ENCODE peak calls at places on chromosomes 6 and 20, in eight cellular contexts. O, X, Z, I, T, V, R and Y are unnamed samples.

GRCh38 chr6:144401736-144402733 is 116.9 kb downstream of the UTRN start:
- DNase-seq in X (no peak), Z (no peak), R (no peak), V (no peak), I (no peak), T (no peak), O (no peak), Y (no peak)

GRCh38 chr20:61808497-61808896 is 257.2 kb downstream of the TAF4 start:
- DNase-seq in O (no peak), T (no peak), R (no peak), Z (no peak), V (no peak), I (no peak), X (no peak), Y (no peak)

GRCh38 chr6:150687508-150687907 is 87.8 kb downstream of the PLEKHG1 start:
- DNase-seq in Z (no peak), V (peak), X (no peak), R (no peak), T (peak), I (peak), O (no peak), Y (peak)

GRCh38 chr20:19024296-19025035 is 188.0 kb upstream of the SLC24A3 start:
- DNase-seq in T (no peak), I (no peak), Z (no peak), O (no peak), V (no peak), R (no peak), X (no peak), Y (no peak)

GRCh38 chr6:134429861-134430380 is 112.0 kb upstream of the SGK1 start:
- DNase-seq in X (no peak), O (no peak), Z (no peak), R (no peak), T (no peak), V (no peak), I (no peak), Y (no peak)

GRCh38 chr6:98777762-98778161 is 56.6 kb upstream of the POU3F2 start:
- DNase-seq in R (no peak), T (no peak), O (no peak), V (no peak), X (no peak), Z (no peak), I (no peak), Y (no peak)

GRCh38 chr6:81969011-81969410 is 216.5 kb upstream of the TENT5A start:
- DNase-seq in R (no peak), V (no peak), X (no peak), T (no peak), I (no peak), Z (no peak), O (no peak), Y (no peak)

GRCh38 chr6:157304840-157305675 is 18.3 kb downstream of the TMEM242 start:
- DNase-seq in X (no peak), O (peak), T (no peak), R (no peak), Z (peak), V (peak), I (no peak), Y (peak)

GRCh38 chr6:119186490-119186889 is 108.0 kb upstream of the FAM184A start:
- DNase-seq in V (no peak), I (no peak), T (no peak), O (no peak), Z (no peak), X (no peak), R (no peak), Y (no peak)

GRCh38 chr6:113031591-113031990 is 684.5 kb downstream of the RFPL4B start:
- DNase-seq in O (no peak), T (no peak), I (no peak), R (no peak), X (no peak), Z (no peak), V (no peak), Y (no peak)

GRCh38 chr20:5784735-5785134 is 34.5 kb downstream of the SHLD1 start:
- DNase-seq in X (no peak), I (no peak), Z (no peak), V (no peak), O (no peak), R (no peak), T (no peak), Y (no peak)

GRCh38 chr6:117494283-117494682 is 11.8 kb downstream of the DCBLD1 start:
- DNase-seq in O (peak), V (no peak), T (no peak), X (no peak), Z (no peak), R (no peak), I (no peak), Y (no peak)

GRCh38 chr6:106446287-106446885 is 85.9 kb downstream of the CRYBG1 start:
- DNase-seq in I (no peak), O (no peak), R (no peak), Z (peak), T (no peak), X (no peak), V (no peak), Y (no peak)

GRCh38 chr20:11094196-11094595 is 420.4 kb upstream of the JAG1 start:
- DNase-seq in Z (no peak), T (no peak), O (no peak), I (no peak), V (no peak), R (no peak), X (no peak), Y (no peak)

GRCh38 chr6:161029195-161029809 is 37.7 kb downstream of the MAP3K4 start:
- DNase-seq in O (peak), V (no peak), I (peak), T (no peak), R (no peak), Z (peak), X (no peak), Y (no peak)

GRCh38 chr6:111069722-111070406 is 17.4 kb upstream of the SLC16A10 start:
- DNase-seq in X (no peak), V (no peak), T (no peak), R (no peak), I (no peak), O (no peak), Z (no peak), Y (no peak)

GRCh38 chr6:161890133-161890833 is 616.4 kb upstream of the AGPAT4 start:
- DNase-seq in V (no peak), X (no peak), I (no peak), Z (no peak), T (no peak), O (no peak), R (no peak), Y (no peak)

GRCh38 chr6:130559166-130559565 is 193.3 kb downstream of the TMEM200A start:
- DNase-seq in Z (no peak), X (no peak), I (no peak), T (no peak), O (no peak), R (no peak), V (no peak), Y (no peak)

GRCh38 chr20:35260426-35260825 is 17.5 kb downstream of the MMP24OS start:
- DNase-seq in I (no peak), T (no peak), O (no peak), X (no peak), V (no peak), Z (no peak), R (no peak), Y (no peak)

GRCh38 chr6:52577778-52578473 is 1.1 kb upstream of the TRAM2 start:
- DNase-seq in V (no peak), Z (no peak), T (no peak), O (no peak), I (no peak), R (no peak), X (no peak), Y (no peak)

GRCh38 chr20:37392441-37393195 is 46.7 kb downstream of the SRC start:
- DNase-seq in T (no peak), V (peak), I (no peak), Z (no peak), X (peak), O (no peak), R (no peak), Y (no peak)

GRCh38 chr6:165231581-165232276 is 77.7 kb downstream of the C6orf118 start:
- DNase-seq in T (peak), O (peak), V (no peak), I (no peak), X (peak), R (no peak), Z (no peak), Y (no peak)

GRCh38 chr6:156406688-156407087 is 370.5 kb upstream of the ARID1B start:
- DNase-seq in T (no peak), I (no peak), Z (no peak), R (no peak), V (no peak), X (no peak), O (no peak), Y (no peak)

GRCh38 chr6:46099952-46100351 is 29.8 kb upstream of the ENPP4 start:
- DNase-seq in Z (no peak), R (no peak), T (no peak), O (no peak), I (no peak), X (no peak), V (no peak), Y (no peak)

GRCh38 chr6:46097381-46097780 is 32.4 kb upstream of the ENPP4 start:
- DNase-seq in X (no peak), R (no peak), T (no peak), Z (no peak), I (no peak), O (no peak), V (no peak), Y (no peak)

GRCh38 chr6:46102123-46102522 is 27.7 kb upstream of the ENPP4 start:
- DNase-seq in O (no peak), V (no peak), T (no peak), R (no peak), I (no peak), X (no peak), Z (no peak), Y (no peak)

GRCh38 chr6:46095251-46095650 is 34.5 kb upstream of the ENPP4 start:
- DNase-seq in R (no peak), X (no peak), V (no peak), Z (no peak), I (no peak), T (no peak), O (no peak), Y (no peak)

GRCh38 chr6:46098678-46099077 is 31.1 kb upstream of the ENPP4 start:
- DNase-seq in O (no peak), Z (no peak), R (no peak), T (peak), X (no peak), V (peak), I (no peak), Y (no peak)
- H3K27ac ChIP-seq in O (no peak), Z (no peak), R (no peak), T (no peak), X (no peak), V (no peak), I (no peak), Y (no peak)

DNA sequence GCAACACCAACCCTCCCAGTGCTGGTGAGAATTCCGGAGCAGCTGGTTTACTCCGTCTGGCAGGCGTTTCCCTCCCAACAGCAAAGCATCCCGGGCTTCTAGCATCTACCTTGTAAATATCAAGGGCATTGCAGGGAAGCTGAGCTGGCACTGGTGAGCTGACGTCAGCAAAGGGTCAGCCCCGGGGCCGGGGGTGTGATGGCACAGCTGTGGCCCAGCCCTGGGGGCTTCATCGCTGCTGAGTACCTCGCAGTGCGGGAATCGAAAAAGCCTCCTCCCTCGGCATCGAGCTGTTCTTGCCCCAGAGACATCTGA is 16.9 kb upstream of the CHRNA4 start:
- DNase-seq in X (no peak), I (no peak), T (no peak), O (no peak), V (no peak), R (no peak), Z (no peak), Y (no peak)
- H3K4me3 ChIP-seq in X (no peak), I (no peak), T (no peak), O (no peak), V (no peak), R (no peak), Z (no peak), Y (no peak)

GRCh38 chr20:49561256-49561655 is 6.7 kb downstream of the PTGIS start:
- DNase-seq in X (no peak), O (no peak), R (no peak), Z (no peak), I (peak), V (no peak), T (no peak), Y (no peak)
- H3K27ac ChIP-seq in X (no peak), O (no peak), R (no peak), Z (no peak), I (peak), V (no peak), T (no peak), Y (peak)

DNA sequence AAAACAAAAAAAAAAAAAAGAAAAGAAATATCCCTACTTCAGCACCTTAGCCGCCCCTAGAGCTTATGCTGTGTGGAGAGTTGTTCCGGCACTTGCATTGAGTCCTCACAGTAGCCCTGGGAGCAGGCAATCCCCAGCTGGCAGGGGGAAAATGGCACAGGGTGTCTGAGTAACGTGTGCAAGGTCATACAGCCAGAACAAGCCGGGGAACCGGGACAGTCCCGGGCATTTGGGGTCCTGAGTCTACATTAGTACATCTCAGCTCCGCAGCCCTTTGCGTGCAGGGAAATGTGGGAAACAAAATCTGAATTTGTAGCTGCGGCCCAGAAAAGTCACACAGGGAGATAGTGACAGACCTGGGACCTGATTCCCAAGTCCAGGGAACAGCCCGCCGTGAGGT is 3.4 kb downstream of the BAK1 start:
- DNase-seq in I (no peak), Z (no peak), T (no peak), V (no peak), R (no peak), X (no peak), O (no peak), Y (no peak)
- H3K4me3 ChIP-seq in I (no peak), Z (no peak), T (no peak), V (no peak), R (no peak), X (no peak), O (no peak), Y (no peak)

DNA sequence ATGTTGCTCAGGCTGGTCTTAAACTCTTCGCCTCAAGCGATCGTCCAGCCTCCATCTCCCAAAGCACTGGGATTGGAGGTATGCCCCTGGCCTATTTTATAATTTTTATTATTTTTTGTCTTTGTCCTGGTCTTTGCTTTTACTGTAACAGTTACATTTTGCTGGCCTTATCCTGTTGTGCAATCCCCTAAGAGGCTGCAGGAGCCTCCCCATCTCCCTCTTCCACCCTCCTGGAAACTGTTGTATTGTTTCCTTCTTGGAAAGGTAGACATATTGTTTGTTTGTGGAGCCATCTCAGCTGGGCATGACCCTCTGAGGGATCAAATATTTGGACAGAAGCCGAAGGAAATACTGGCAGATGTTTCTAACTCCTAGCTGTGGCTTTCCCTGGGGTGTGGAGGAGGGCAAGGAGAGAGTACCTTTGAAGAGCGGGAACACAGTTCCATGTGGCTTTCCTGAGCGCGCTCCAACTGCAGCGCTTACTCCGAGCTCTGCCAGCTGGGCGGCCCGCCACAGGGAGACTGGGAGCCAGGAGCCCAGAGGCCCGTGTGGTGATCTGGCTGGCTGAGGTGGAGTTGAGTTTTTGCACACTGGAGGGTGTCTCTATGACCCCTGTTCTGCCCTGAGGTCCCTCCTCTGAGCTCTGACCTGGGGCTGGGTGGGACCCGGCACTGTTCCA is 4.9 kb downstream of the MAPK13 start:
- DNase-seq in X (no peak), Z (no peak), O (no peak), V (no peak), T (no peak), R (no peak), I (no peak), Y (no peak)
- H3K27ac ChIP-seq in X (no peak), Z (no peak), O (no peak), V (no peak), T (no peak), R (no peak), I (no peak), Y (no peak)

GRCh38 chr20:2470051-2470431 is 548 bp downstream of the SNRPB start:
- DNase-seq in V (peak), O (peak), R (peak), T (peak), I (peak), X (peak), Z (peak), Y (peak)

GRCh38 chr20:2465100-2465499 is 5.5 kb downstream of the SNRPB start:
- DNase-seq in X (no peak), O (no peak), V (no peak), R (no peak), T (no peak), Z (no peak), I (no peak), Y (no peak)

GRCh38 chr20:2468581-2469407 is 1.8 kb downstream of the SNRPB start:
- DNase-seq in X (no peak), R (no peak), V (no peak), I (no peak), Z (peak), O (no peak), T (no peak), Y (no peak)

GRCh38 chr20:2470432-2471193 is at the start of gene SNRPB:
- DNase-seq in O (peak), X (peak), I (peak), V (peak), R (peak), T (peak), Z (peak), Y (peak)

DNA sequence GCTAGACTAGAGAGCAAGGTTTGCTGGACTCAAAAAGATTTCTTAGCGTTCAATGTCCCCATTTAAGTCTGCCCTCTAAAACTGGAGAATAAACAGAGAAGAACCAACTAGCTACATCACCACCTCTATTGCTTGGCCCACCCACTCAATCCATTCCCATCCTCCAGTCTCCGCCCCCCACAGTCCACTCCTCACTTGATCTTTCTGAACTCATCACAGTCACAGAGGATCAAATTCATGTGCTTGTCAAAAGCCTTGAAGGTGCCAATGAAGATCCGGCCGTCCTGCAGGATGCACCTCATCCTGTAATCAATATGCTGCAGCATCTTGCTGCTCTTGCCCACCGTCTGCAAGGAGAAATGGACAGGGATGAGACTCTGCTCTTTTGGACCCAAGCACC is 3.2 kb downstream of the SNRPB start:
- DNase-seq in R (no peak), O (no peak), V (no peak), T (no peak), X (no peak), I (no peak), Z (no peak), Y (no peak)
- H3K4me3 ChIP-seq in R (no peak), O (no peak), V (no peak), T (no peak), X (no peak), I (no peak), Z (no peak), Y (no peak)

DNA sequence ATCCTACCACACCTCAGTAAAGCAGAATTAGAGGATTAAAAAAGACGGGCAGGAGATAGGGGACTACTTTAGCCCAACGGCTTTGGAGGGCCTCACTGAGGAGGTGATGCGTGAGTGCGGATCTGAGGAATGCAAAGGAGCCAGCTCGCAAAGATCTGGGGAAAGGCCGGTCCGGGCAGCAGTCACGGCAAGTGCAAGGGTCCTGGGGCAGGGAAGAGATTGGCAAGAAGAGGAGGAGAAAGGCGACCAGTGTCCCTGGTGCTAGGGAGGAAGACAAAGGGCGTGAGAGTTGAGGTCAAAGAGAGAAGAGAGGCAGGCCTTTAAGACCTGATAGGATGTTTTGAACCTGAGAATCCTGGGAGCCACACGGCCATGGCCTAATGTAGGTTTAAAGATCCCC is 86.8 kb downstream of the KCNB1 start:
- DNase-seq in X (peak), Z (no peak), R (no peak), T (no peak), V (no peak), I (no peak), O (no peak), Y (no peak)
- H3K27ac ChIP-seq in X (peak), Z (no peak), R (no peak), T (peak), V (no peak), I (peak), O (no peak), Y (no peak)

GRCh38 chr6:155328539-155329459 is 14.5 kb upstream of the TFB1M start:
- DNase-seq in R (no peak), O (no peak), X (no peak), T (no peak), I (no peak), V (no peak), Z (peak), Y (no peak)

GRCh38 chr6:155327326-155328073 is 13.2 kb upstream of the TFB1M start:
- DNase-seq in O (peak), X (peak), V (peak), R (peak), Z (peak), T (peak), I (peak), Y (peak)

GRCh38 chr6:155329460-155330132 is 15.3 kb upstream of the TFB1M start:
- DNase-seq in O (no peak), Z (no peak), I (no peak), V (no peak), R (no peak), X (no peak), T (no peak), Y (no peak)

GRCh38 chr6:155330133-155330734 is 15.9 kb upstream of the TFB1M start:
- DNase-seq in O (no peak), X (no peak), R (no peak), Z (no peak), V (no peak), I (no peak), T (no peak), Y (no peak)

DNA sequence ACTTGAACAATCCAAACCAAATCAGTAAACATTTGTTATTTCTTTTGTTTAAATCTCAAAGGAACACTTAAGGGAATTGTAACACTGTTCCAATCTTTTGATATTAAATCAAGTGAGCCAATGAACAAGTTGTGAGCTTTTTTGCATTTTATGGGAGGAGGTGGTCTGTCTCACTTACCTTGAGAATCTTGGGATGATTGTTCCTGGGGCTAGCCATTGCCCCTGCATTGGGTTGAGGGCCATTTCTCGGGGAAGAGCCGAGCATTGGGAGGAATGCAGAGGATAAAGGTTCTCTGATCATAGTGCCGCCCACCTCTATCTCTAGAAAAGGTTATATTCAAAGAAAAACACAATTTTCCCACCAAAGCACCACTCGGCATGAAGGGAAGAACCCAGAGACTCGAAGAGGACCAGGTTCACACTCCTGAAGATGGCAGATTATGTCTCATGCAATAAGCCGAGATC is 13.8 kb upstream of the TFB1M start:
- DNase-seq in O (no peak), R (no peak), V (no peak), X (no peak), Z (no peak), T (no peak), I (no peak), Y (no peak)
- H3K4me3 ChIP-seq in O (no peak), R (no peak), V (no peak), X (no peak), Z (no peak), T (no peak), I (no peak), Y (no peak)

GRCh38 chr20:49823152-49823847 is 10.7 kb downstream of the SLC9A8 start:
- DNase-seq in R (no peak), O (no peak), V (no peak), X (no peak), Z (no peak), I (no peak), T (no peak), Y (no peak)
- H3K27ac ChIP-seq in R (peak), O (no peak), V (peak), X (no peak), Z (no peak), I (no peak), T (no peak), Y (no peak)